ENCODE peak calls at places on chromosomes 1 and 21, in nine cellular contexts. S is hepatic stellate cell; C is C1 segment of cervical spinal cord; Y is left ventricle myocardium superior; O is H7; A is activated CD8-positive, alpha-beta memory T cell treated with anti-CD3 and anti-CD28 coated beads, Interleukin-2, amount 50 U/mL, for 4 hours; M is AG09309; X is brain pericyte; D is WTC11. Q is an unnamed sample.

GRCh38 chr21:38987551-38988210 is 182.0 kb downstream of the ETS2 start:
- DNase-seq in S (no peak), C (no peak), Y (no peak), O (no peak), A (no peak), M (no peak), X (no peak), D (no peak), Q (no peak)

GRCh38 chr1:168470821-168471473 is 72.8 kb downstream of the XCL2 start:
- DNase-seq in S (peak; percentile 41), C (no peak), Y (no peak), O (no peak), A (no peak), M (peak; percentile 61), X (peak; percentile 15), D (no peak), Q (peak; percentile 68)

GRCh38 chr1:211685823-211686222 is 10.4 kb upstream of the NEK2 start:
- DNase-seq in S (no peak), C (no peak), Y (no peak), O (no peak), A (no peak), M (no peak), X (no peak), D (no peak), Q (no peak)

GRCh38 chr1:236282719-236283118 is 961 bp upstream of the ERO1B start:
- DNase-seq in S (no peak), C (no peak), Y (no peak), O (no peak), A (no peak), M (no peak), X (no peak), D (no peak), Q (no peak)

GRCh38 chr1:180268556-180269044 is 38.5 kb downstream of the LHX4 start:
- DNase-seq in S (no peak), C (no peak), Y (no peak), O (peak; percentile 71), A (no peak), M (no peak), X (no peak), D (no peak), Q (no peak)

GRCh38 chr21:27219068-27219467 is 252.2 kb upstream of the ADAMTS5 start:
- DNase-seq in S (no peak), C (no peak), Y (no peak), O (no peak), A (no peak), M (peak; percentile 49), X (no peak), D (no peak), Q (peak; percentile 46)

GRCh38 chr1:219906924-219907771 is 21.2 kb downstream of the SLC30A10 start:
- DNase-seq in S (no peak), C (no peak), Y (no peak), O (no peak), A (no peak), M (no peak), X (no peak), D (no peak), Q (no peak)

GRCh38 chr1:233738396-233738795 is 124.5 kb downstream of the KCNK1 start:
- DNase-seq in S (no peak), C (no peak), Y (no peak), O (no peak), A (no peak), M (no peak), X (no peak), D (no peak), Q (no peak)

GRCh38 chr1:60828944-60829343 is 253.4 kb upstream of the NFIA start:
- DNase-seq in S (no peak), C (no peak), Y (no peak), O (no peak), A (no peak), M (no peak), X (no peak), D (no peak), Q (no peak)

GRCh38 chr21:43991447-43991991 is 20.6 kb upstream of the TRAPPC10 start:
- DNase-seq in S (no peak), C (no peak), Y (no peak), O (peak; percentile 53), A (no peak), M (no peak), X (no peak), D (no peak), Q (no peak)

GRCh38 chr1:182259229-182259872 is 132.2 kb downstream of the GLUL start:
- DNase-seq in S (no peak), C (peak; percentile 54), Y (peak; percentile 55), O (no peak), A (peak; percentile 32), M (peak; percentile 56), X (no peak), D (no peak), Q (peak; percentile 68)

GRCh38 chr1:179550753-179551682 is 24.7 kb downstream of the NPHS2 start:
- DNase-seq in S (no peak), C (no peak), Y (no peak), O (no peak), A (no peak), M (peak; percentile 24), X (no peak), D (no peak), Q (peak; percentile 50)

GRCh38 chr1:185627136-185627535 is 107.1 kb upstream of the HMCN1 start:
- DNase-seq in S (no peak), C (no peak), Y (no peak), O (no peak), A (no peak), M (no peak), X (no peak), D (no peak), Q (no peak)

GRCh38 chr1:183185941-183186490 is at the start of gene LAMC2:
- DNase-seq in S (no peak), C (no peak), Y (peak; percentile 37), O (peak; percentile 87), A (no peak), M (no peak), X (no peak), D (peak; percentile 83), Q (no peak)

GRCh38 chr1:160993544-160993943 is 27.4 kb downstream of the F11R start:
- DNase-seq in S (peak; percentile 44), C (no peak), Y (no peak), O (no peak), A (no peak), M (peak; percentile 75), X (no peak), D (no peak), Q (peak; percentile 68)

GRCh38 chr21:16794944-16795343 is 717.9 kb upstream of the CXADR start:
- DNase-seq in S (peak; percentile 23), C (peak; percentile 46), Y (no peak), O (no peak), A (no peak), M (peak; percentile 67), X (peak; percentile 85), D (no peak), Q (peak; percentile 77)

GRCh38 chr1:3904006-3904842 is 4.2 kb upstream of the C1orf174 start:
- DNase-seq in S (no peak), C (no peak), Y (no peak), O (no peak), A (no peak), M (no peak), X (no peak), D (no peak), Q (no peak)

GRCh38 chr1:29180497-29181412 is 945 bp downstream of the SRSF4 start:
- DNase-seq in S (no peak), C (no peak), Y (no peak), O (peak; percentile 14), A (peak; percentile 22), M (no peak), X (peak; percentile 17), D (no peak), Q (no peak)

GRCh38 chr1:47411441-47411840 is 4.6 kb upstream of the FOXE3 start:
- DNase-seq in S (no peak), C (no peak), Y (no peak), O (no peak), A (no peak), M (no peak), X (no peak), D (no peak), Q (peak; percentile 53)

Q was measured in AG20443.